ENCODE peak calls at places on chromosomes 11 and 22, in seven cellular contexts. G is NCI-H1417; A is activated CD8-positive, alpha-beta T cell treated with anti-CD3 and anti-CD28 coated beads for 36 hours; F is EL; R is right lobe of liver; N is NCI-H1930; O is CD8-positive, alpha-beta T cell. Y is an unnamed sample.

GRCh38 chr11:114027941-114028340 is 31.6 kb upstream of the ZBTB16 start:
- DNase-seq in N (no peak), F (no peak), A (no peak), O (no peak), G (no peak), R (no peak), Y (no peak)

GRCh38 chr11:126703661-126704060 is 296.9 kb downstream of the KIRREL3 start:
- DNase-seq in N (no peak), O (no peak), R (no peak), A (no peak), G (no peak), F (peak; percentile 15), Y (no peak)

GRCh38 chr11:134573857-134574256 is 161.8 kb upstream of the B3GAT1 start:
- DNase-seq in G (no peak), F (no peak), O (no peak), R (no peak), A (no peak), N (no peak), Y (no peak)

GRCh38 chr22:31893460-31893859 is 50.9 kb upstream of the YWHAH start:
- DNase-seq in A (no peak), F (no peak), R (no peak), N (no peak), O (no peak), G (no peak), Y (no peak)

GRCh38 chr11:31387379-31387778 is 17.7 kb downstream of the DNAJC24 start:
- DNase-seq in G (no peak), O (no peak), N (no peak), R (no peak), F (peak; percentile 13), A (no peak), Y (no peak)

GRCh38 chr11:35247428-35247827 is 108.5 kb downstream of the CD44 start:
- DNase-seq in G (no peak), F (no peak), O (peak; percentile 81), N (no peak), R (no peak), A (peak; percentile 75), Y (no peak)

GRCh38 chr11:128902515-128903066 is 11.4 kb downstream of the KCNJ5 start:
- DNase-seq in O (no peak), N (no peak), R (no peak), F (peak; percentile 54), A (no peak), G (no peak), Y (no peak)

GRCh38 chr11:70073881-70074371 is 4.2 kb upstream of the ANO1 start:
- DNase-seq in F (peak; percentile 10), O (no peak), A (peak; percentile 48), N (no peak), G (no peak), R (no peak), Y (no peak)

GRCh38 chr11:69138265-69138664 is 17.5 kb upstream of the SMIM38 start:
- DNase-seq in G (no peak), R (no peak), F (peak; percentile 83), O (no peak), N (no peak), A (no peak), Y (no peak)

GRCh38 chr11:59273008-59273841 is 60.5 kb upstream of the MPEG1 start:
- DNase-seq in R (no peak), F (no peak), O (no peak), N (no peak), A (no peak), G (no peak), Y (no peak)

GRCh38 chr11:108790501-108791299 is 125.8 kb downstream of the DDX10 start:
- DNase-seq in A (no peak), R (no peak), F (no peak), G (no peak), N (no peak), O (no peak), Y (no peak)

Y was measured in NCI-H774.